ENCODE peak calls at places on chromosomes 3 and 15, in five cellular contexts. G, Y, U, L and P are unnamed samples.

GRCh38 chr3:184016820-184017671 is 638 bp downstream of the ABCC5 start:
- DNase-seq in G (peak), L (peak), Y (peak), U (peak), P (no peak)

GRCh38 chr15:88623061-88623460 is 1.9 kb downstream of the AEN start:
- DNase-seq in U (no peak), G (no peak), Y (no peak), L (peak), P (no peak)

GRCh38 chr15:88980498-88980897 is 67.3 kb upstream of the MFGE8 start:
- DNase-seq in L (no peak), G (no peak), U (no peak), Y (no peak), P (no peak)

GRCh38 chr15:67700023-67700422 is 125.3 kb upstream of the SKOR1 start:
- DNase-seq in L (no peak), G (no peak), U (no peak), Y (no peak), P (no peak)

GRCh38 chr3:53252105-53252946 is 3.5 kb downstream of the TKT start:
- DNase-seq in L (no peak), Y (no peak), U (no peak), G (peak), P (no peak)

GRCh38 chr3:190217081-190217480 is 96.4 kb upstream of the P3H2 start:
- DNase-seq in U (no peak), L (no peak), Y (no peak), G (no peak), P (no peak)

GRCh38 chr3:138971766-138972320 is 24.8 kb downstream of the FOXL2NB start:
- DNase-seq in G (no peak), U (no peak), Y (no peak), L (no peak), P (no peak)

GRCh38 chr15:84033793-84034553 is 201.6 kb upstream of the GOLGA6L4 start:
- DNase-seq in G (no peak), Y (no peak), U (no peak), L (no peak), P (no peak)

GRCh38 chr3:49751501-49751900 is 27.8 kb upstream of the GMPPB start:
- DNase-seq in U (no peak), G (no peak), Y (no peak), L (no peak), P (no peak)

GRCh38 chr15:23570466-23570865 is 5.0 kb downstream of the MKRN3 start:
- DNase-seq in G (peak), L (no peak), U (no peak), Y (no peak), P (no peak)

GRCh38 chr3:114809668-114810413 is 337.2 kb downstream of the ZBTB20 start:
- DNase-seq in Y (no peak), L (peak), G (no peak), U (no peak), P (no peak)

GRCh38 chr3:52220380-52221026 is 4.9 kb downstream of the TLR9 start:
- DNase-seq in Y (peak), U (peak), L (peak), G (peak), P (peak)

GRCh38 chr3:184489457-184489856 is 72.1 kb upstream of the EPHB3 start:
- DNase-seq in L (no peak), Y (no peak), G (no peak), U (no peak), P (no peak)

GRCh38 chr3:61094608-61095007 is 156.6 kb downstream of the FHIT start:
- DNase-seq in G (no peak), U (no peak), Y (no peak), L (no peak), P (no peak)